ENCODE peak calls at places on chromosomes 6 and 20, in seven cellular contexts. B, A, K, J, T, H and E are unnamed samples.

GRCh38 chr6:155493694-155494143 is 38.1 kb upstream of the NOX3 start:
- DNase-seq in A (peak), B (peak), H (no peak), K (peak), J (no peak), T (peak), E (peak)

GRCh38 chr20:13119583-13119982 is 101.5 kb upstream of the ISM1 start:
- DNase-seq in T (peak), K (peak), H (no peak), J (peak), A (peak), B (peak), E (peak)

GRCh38 chr6:2353412-2354137 is 108.2 kb upstream of the GMDS start:
- DNase-seq in K (peak), A (peak), J (peak), T (peak), H (peak), B (peak), E (peak)

GRCh38 chr6:109867009-109867969 is 110.8 kb upstream of the GPR6 start:
- DNase-seq in J (no peak), A (no peak), B (no peak), K (no peak), T (peak), H (peak), E (peak)

GRCh38 chr6:156060013-156060412 is 604.4 kb upstream of the NOX3 start:
- DNase-seq in A (no peak), H (no peak), B (no peak), K (no peak), T (no peak), J (no peak), E (peak)

GRCh38 chr6:105892577-105893262 is 193.4 kb upstream of the PRDM1 start:
- DNase-seq in A (no peak), T (no peak), J (no peak), B (no peak), K (no peak), H (no peak), E (peak)

GRCh38 chr6:144647406-144647964 is 362.4 kb downstream of the UTRN start:
- DNase-seq in B (no peak), J (no peak), T (no peak), K (no peak), A (peak), H (no peak), E (no peak)

GRCh38 chr6:154932562-154933027 is 62.5 kb upstream of the TIAM2 start:
- DNase-seq in K (peak), J (no peak), H (no peak), T (peak), A (peak), B (peak), E (peak)

GRCh38 chr6:138044458-138044857 is 62.8 kb downstream of the PERP start:
- DNase-seq in J (no peak), K (no peak), H (no peak), B (no peak), T (peak), A (peak), E (peak)

GRCh38 chr6:108565091-108565766 is 4.5 kb downstream of the FOXO3 start:
- DNase-seq in H (no peak), K (no peak), B (no peak), T (no peak), J (no peak), A (no peak), E (peak)

GRCh38 chr6:422423-423061 is 31.0 kb downstream of the IRF4 start:
- DNase-seq in H (no peak), T (peak), J (peak), K (peak), A (peak), B (peak), E (peak)

GRCh38 chr6:24935753-24936152 is at the start of gene RIPOR2:
- DNase-seq in H (no peak), B (no peak), A (no peak), T (no peak), J (peak), K (no peak), E (no peak)

GRCh38 chr6:125930810-125931418 is 25.7 kb upstream of the HINT3 start:
- DNase-seq in A (peak), T (peak), H (no peak), B (no peak), K (peak), J (no peak), E (no peak)

GRCh38 chr20:11229772-11230171 is 556.0 kb upstream of the JAG1 start:
- DNase-seq in A (peak), T (peak), B (peak), J (no peak), K (peak), H (no peak), E (peak)

GRCh38 chr6:40599580-40599979 is 12.4 kb upstream of the LRFN2 start:
- DNase-seq in T (no peak), B (no peak), J (no peak), A (no peak), K (no peak), H (no peak), E (no peak)

GRCh38 chr6:36116066-36116465 is 14.2 kb upstream of the MAPK13 start:
- DNase-seq in H (no peak), K (no peak), J (no peak), A (no peak), B (no peak), T (no peak), E (no peak)

GRCh38 chr6:136069119-136069518 is 181.0 kb downstream of the MTFR2 start:
- DNase-seq in K (peak), H (no peak), J (no peak), A (peak), T (peak), B (peak), E (peak)

GRCh38 chr6:162963861-162964260 is 236.1 kb downstream of the PACRG start:
- DNase-seq in T (no peak), H (no peak), B (no peak), J (no peak), A (peak), K (no peak), E (no peak)

GRCh38 chr6:38510205-38510604 is 129.5 kb downstream of the BTBD9 start:
- DNase-seq in B (no peak), J (no peak), T (peak), K (no peak), H (no peak), A (peak), E (no peak)

GRCh38 chr20:38223743-38224100 is 36.8 kb downstream of the KIAA1755 start:
- DNase-seq in K (no peak), H (no peak), J (no peak), B (no peak), T (no peak), A (no peak), E (no peak)

GRCh38 chr20:3616250-3616649 is 46.9 kb downstream of the GFRA4 start:
- DNase-seq in T (peak), K (peak), A (no peak), B (no peak), H (no peak), J (no peak), E (no peak)

GRCh38 chr20:5864873-5865582 is 85.3 kb downstream of the TRMT6 start:
- DNase-seq in H (no peak), A (peak), T (peak), J (no peak), K (no peak), B (no peak), E (peak)

GRCh38 chr6:149278996-149279395 is 38.5 kb upstream of the TAB2 start:
- DNase-seq in B (no peak), H (no peak), K (no peak), T (no peak), A (no peak), J (no peak), E (no peak)

GRCh38 chr6:139888691-139889122 is 514.3 kb upstream of the CITED2 start:
- DNase-seq in J (no peak), K (no peak), H (no peak), T (peak), A (no peak), B (no peak), E (peak)

GRCh38 chr20:50130995-50131394 is 18.0 kb upstream of the UBE2V1 start:
- DNase-seq in A (no peak), K (no peak), H (no peak), B (no peak), J (no peak), T (peak), E (no peak)

GRCh38 chr20:17992847-17993508 is 24.2 kb downstream of the MGME1 start:
- DNase-seq in K (no peak), H (no peak), T (peak), A (peak), J (no peak), B (no peak), E (no peak)

GRCh38 chr20:19767070-19767469 is 9.0 kb downstream of the RIN2 start:
- DNase-seq in B (no peak), A (no peak), J (no peak), K (no peak), T (no peak), H (no peak), E (no peak)

GRCh38 chr6:33794910-33795615 is 6.1 kb upstream of the LEMD2 start:
- DNase-seq in A (no peak), J (no peak), K (no peak), H (no peak), B (peak), T (no peak), E (peak)

GRCh38 chr20:45506398-45506797 is 9.0 kb downstream of the SPINT3 start:
- DNase-seq in B (no peak), K (no peak), A (no peak), J (no peak), T (no peak), H (no peak), E (no peak)

GRCh38 chr20:63224272-63225081 is 8.5 kb upstream of the YTHDF1 start:
- DNase-seq in A (peak), B (peak), H (no peak), K (no peak), J (no peak), T (peak), E (peak)

GRCh38 chr6:167678102-167679101 is 148.3 kb upstream of the AFDN start:
- DNase-seq in T (no peak), B (no peak), H (peak), A (no peak), J (no peak), K (no peak), E (no peak)